ENCODE peak calls at places on chromosomes 13 and 19, in five cellular contexts. One of them, this sample, is unnamed.

GRCh38 chr13:110950819-110951570 is 36.1 kb upstream of the ANKRD10 start:
- DNase-seq in activated CD4-positive, alpha-beta T cell treated with anti-CD3 and anti-CD28 coated beads, Interleukin-2, amount 10 ng/mL, durations not matched to agents 7 days and 5 days: no peak
- DNase-seq in GM10248: no peak
- DNase-seq in HS-5: no peak
- DNase-seq in RPMI7951: no peak
- DNase-seq in this sample: no peak

GRCh38 chr13:90618133-90618532 is 729.4 kb upstream of the MIR17HG start:
- DNase-seq in activated CD4-positive, alpha-beta T cell treated with anti-CD3 and anti-CD28 coated beads, Interleukin-2, amount 10 ng/mL, durations not matched to agents 7 days and 5 days: no peak
- DNase-seq in GM10248: no peak
- DNase-seq in HS-5: no peak
- DNase-seq in RPMI7951: no peak
- DNase-seq in this sample: no peak

GRCh38 chr19:29516821-29517395 is 8.9 kb upstream of the VSTM2B start:
- DNase-seq in activated CD4-positive, alpha-beta T cell treated with anti-CD3 and anti-CD28 coated beads, Interleukin-2, amount 10 ng/mL, durations not matched to agents 7 days and 5 days: no peak
- DNase-seq in GM10248: no peak
- DNase-seq in HS-5: no peak
- DNase-seq in RPMI7951: no peak
- DNase-seq in this sample: no peak

GRCh38 chr13:76836311-76836710 is 49.9 kb downstream of the KCTD12 start:
- DNase-seq in activated CD4-positive, alpha-beta T cell treated with anti-CD3 and anti-CD28 coated beads, Interleukin-2, amount 10 ng/mL, durations not matched to agents 7 days and 5 days: no peak
- DNase-seq in GM10248: no peak
- DNase-seq in HS-5: no peak
- DNase-seq in RPMI7951: peak
- DNase-seq in this sample: no peak

GRCh38 chr19:14979136-14979497 is 547 bp downstream of the SLC1A6 start:
- DNase-seq in activated CD4-positive, alpha-beta T cell treated with anti-CD3 and anti-CD28 coated beads, Interleukin-2, amount 10 ng/mL, durations not matched to agents 7 days and 5 days: no peak
- DNase-seq in GM10248: no peak
- DNase-seq in HS-5: no peak
- DNase-seq in RPMI7951: no peak
- DNase-seq in this sample: no peak

GRCh38 chr19:42030605-42031004 is 36.6 kb upstream of the ATP1A3 start:
- DNase-seq in activated CD4-positive, alpha-beta T cell treated with anti-CD3 and anti-CD28 coated beads, Interleukin-2, amount 10 ng/mL, durations not matched to agents 7 days and 5 days: no peak
- DNase-seq in GM10248: no peak
- DNase-seq in HS-5: no peak
- DNase-seq in RPMI7951: no peak
- DNase-seq in this sample: no peak

GRCh38 chr13:97425570-97425969 is 8.4 kb upstream of the RAP2A start:
- DNase-seq in activated CD4-positive, alpha-beta T cell treated with anti-CD3 and anti-CD28 coated beads, Interleukin-2, amount 10 ng/mL, durations not matched to agents 7 days and 5 days: no peak
- DNase-seq in GM10248: no peak
- DNase-seq in HS-5: no peak
- DNase-seq in RPMI7951: no peak
- DNase-seq in this sample: no peak

GRCh38 chr19:40671404-40671803 is 19.0 kb downstream of the NUMBL start:
- DNase-seq in activated CD4-positive, alpha-beta T cell treated with anti-CD3 and anti-CD28 coated beads, Interleukin-2, amount 10 ng/mL, durations not matched to agents 7 days and 5 days: no peak
- DNase-seq in GM10248: no peak
- DNase-seq in HS-5: no peak
- DNase-seq in RPMI7951: no peak
- DNase-seq in this sample: no peak

GRCh38 chr13:21576424-21576823 is 27.5 kb downstream of the MICU2 start:
- DNase-seq in activated CD4-positive, alpha-beta T cell treated with anti-CD3 and anti-CD28 coated beads, Interleukin-2, amount 10 ng/mL, durations not matched to agents 7 days and 5 days: no peak
- DNase-seq in GM10248: no peak
- DNase-seq in HS-5: no peak
- DNase-seq in RPMI7951: peak
- DNase-seq in this sample: no peak

This sample was measured in H4.